ENCODE peak calls at places on chromosomes 13 and 19, in seven cellular contexts. U, A, Z, F, O, L and N are unnamed samples.

GRCh38 chr19:19054939-19055440 is 8.8 kb upstream of the SLC25A42 start:
- DNase-seq in F (no peak), Z (no peak), O (no peak), A (no peak), U (no peak), L (no peak), N (no peak)

GRCh38 chr19:55352746-55353145 is 1.8 kb downstream of the COX6B2 start:
- DNase-seq in A (no peak), O (no peak), L (no peak), U (no peak), Z (no peak), F (no peak), N (no peak)

GRCh38 chr19:18419699-18420460 is 682 bp downstream of the SSBP4 start:
- DNase-seq in L (no peak), A (no peak), F (no peak), Z (peak), U (peak), O (no peak), N (peak)

GRCh38 chr19:7670150-7670784 is 1.4 kb downstream of the RETN start:
- DNase-seq in Z (no peak), U (no peak), F (no peak), L (no peak), O (peak), A (no peak), N (no peak)

GRCh38 chr19:16068696-16069259 is 7.5 kb upstream of the TPM4 start:
- DNase-seq in O (no peak), L (no peak), U (no peak), F (no peak), Z (no peak), A (no peak), N (no peak)

GRCh38 chr19:16888629-16889371 is at the start of gene F2RL3:
- DNase-seq in Z (peak), O (peak), L (peak), A (peak), F (peak), U (peak), N (no peak)

GRCh38 chr13:98919566-98919965 is 58.3 kb downstream of the DOCK9 start:
- DNase-seq in U (no peak), F (no peak), L (no peak), Z (no peak), O (no peak), A (peak), N (no peak)

GRCh38 chr19:40420766-40421467 is 4.9 kb downstream of the SERTAD1 start:
- DNase-seq in U (peak), A (peak), F (peak), Z (peak), L (peak), O (peak), N (peak)

DNA sequence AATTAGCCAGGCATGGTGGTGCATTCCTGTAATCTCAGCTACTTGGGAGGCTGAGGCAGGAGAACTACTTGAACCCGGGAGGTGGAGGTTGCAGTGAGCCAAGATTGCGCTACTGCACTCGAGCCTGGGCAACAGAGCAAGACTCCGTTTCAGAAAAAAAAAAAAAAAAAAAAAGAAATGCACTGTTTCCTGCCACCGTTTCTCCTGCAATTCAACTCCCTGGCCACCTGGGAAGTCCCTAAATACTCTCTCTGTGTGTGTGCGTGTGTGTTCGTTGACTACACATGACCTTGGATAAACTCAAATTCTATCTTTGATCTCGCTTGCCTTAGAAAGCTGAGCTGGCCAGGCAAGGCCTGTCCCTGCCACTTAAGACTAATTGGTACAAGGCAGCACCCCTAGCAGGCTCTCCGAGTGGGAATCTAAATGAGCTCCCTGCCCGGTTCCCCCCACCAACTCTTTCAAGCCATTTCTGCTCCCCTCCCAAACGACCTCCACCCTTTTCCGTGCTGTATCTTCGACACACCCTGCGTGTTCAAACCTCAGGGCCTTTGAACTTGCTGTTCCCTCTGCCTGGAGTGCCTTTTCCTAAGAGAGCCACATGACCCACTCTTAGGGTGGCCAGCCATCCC is 5.2 kb upstream of the BCAT2 start:
- DNase-seq in F (no peak), U (no peak), A (peak), O (peak), L (no peak), Z (no peak), N (no peak)
- TF ChIP-seq CTCF in F (no peak), U (no peak), A (no peak), O (no peak), L (no peak), Z (peak), N (peak)

GRCh38 chr13:27534976-27535370 is 84.6 kb upstream of the MTIF3 start:
- DNase-seq in O (no peak), U (no peak), L (no peak), F (no peak), Z (no peak), A (peak), N (no peak)

GRCh38 chr13:27534108-27534975 is 84.0 kb upstream of the MTIF3 start:
- DNase-seq in Z (no peak), F (no peak), U (peak), A (no peak), L (no peak), O (no peak), N (no peak)

GRCh38 chr13:27535546-27535945 is 84.8 kb downstream of the LNX2 start:
- DNase-seq in L (no peak), F (no peak), Z (no peak), O (no peak), U (no peak), A (no peak), N (no peak)

GRCh38 chr13:27536361-27537101 is 83.8 kb downstream of the LNX2 start:
- DNase-seq in L (peak), A (no peak), O (no peak), Z (no peak), U (no peak), F (no peak), N (no peak)

GRCh38 chr13:27533155-27533643 is 82.8 kb upstream of the MTIF3 start:
- DNase-seq in L (peak), F (peak), A (peak), Z (peak), U (peak), O (peak), N (peak)
- TF ChIP-seq CTCF in L (peak), F (peak), A (peak), Z (peak), U (peak), O (peak), N (peak)

GRCh38 chr13:24148414-24149305 is 11.9 kb upstream of the SPATA13 start:
- DNase-seq in O (no peak), U (peak), F (peak), Z (peak), L (peak), A (peak), N (no peak)
- TF ChIP-seq CTCF in O (no peak), U (no peak), F (no peak), Z (no peak), L (no peak), A (no peak), N (no peak)

DNA sequence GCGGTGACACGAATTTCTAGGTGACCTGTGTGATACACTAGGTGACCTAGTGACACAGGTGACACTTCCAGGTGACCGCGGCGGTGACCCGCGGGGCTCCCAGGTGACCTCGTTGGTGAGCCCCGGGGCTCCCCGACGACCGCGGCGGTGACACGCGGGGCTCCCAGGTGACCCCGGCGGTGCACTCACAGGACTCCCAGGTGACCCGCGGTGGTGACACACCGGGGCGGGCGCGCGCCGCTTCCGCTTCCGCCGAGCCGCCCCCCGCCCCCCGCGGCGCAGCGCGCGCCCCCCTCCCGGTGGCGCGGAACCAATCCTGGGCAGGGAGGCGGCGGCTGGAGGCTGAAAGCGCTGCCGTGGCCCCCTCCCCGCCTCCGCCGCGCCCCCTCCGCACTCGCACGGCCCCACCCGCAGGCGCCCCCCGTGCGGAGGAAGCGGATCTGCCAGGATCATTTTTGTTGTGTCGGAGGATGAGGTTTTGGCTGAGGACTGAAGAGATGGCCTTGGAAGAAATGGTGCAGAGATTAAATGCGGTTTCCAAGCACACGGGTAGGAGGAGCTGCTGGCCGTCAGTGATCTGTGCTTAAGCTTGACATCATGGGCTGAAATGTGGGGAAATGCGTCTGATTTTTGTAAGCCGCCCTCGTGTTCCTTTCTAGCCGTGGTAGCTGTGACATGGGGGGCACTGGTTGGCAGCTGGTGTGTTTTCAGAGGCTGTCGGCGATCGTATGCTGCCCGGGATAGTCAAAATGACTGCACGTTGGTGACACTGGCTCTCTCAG is at the start of gene MCF2L:
- DNase-seq in F (peak), U (peak), O (peak), L (peak), A (peak), Z (no peak), N (no peak)
- TF ChIP-seq CTCF in F (peak), U (no peak), O (peak), L (no peak), A (no peak), Z (no peak), N (peak)

GRCh38 chr19:42831221-42832019 is 48.1 kb downstream of the PSG1 start:
- DNase-seq in L (no peak), U (no peak), Z (no peak), O (no peak), A (no peak), F (no peak), N (no peak)
- TF ChIP-seq CTCF in L (no peak), U (no peak), Z (no peak), O (no peak), A (no peak), F (no peak), N (no peak)

DNA sequence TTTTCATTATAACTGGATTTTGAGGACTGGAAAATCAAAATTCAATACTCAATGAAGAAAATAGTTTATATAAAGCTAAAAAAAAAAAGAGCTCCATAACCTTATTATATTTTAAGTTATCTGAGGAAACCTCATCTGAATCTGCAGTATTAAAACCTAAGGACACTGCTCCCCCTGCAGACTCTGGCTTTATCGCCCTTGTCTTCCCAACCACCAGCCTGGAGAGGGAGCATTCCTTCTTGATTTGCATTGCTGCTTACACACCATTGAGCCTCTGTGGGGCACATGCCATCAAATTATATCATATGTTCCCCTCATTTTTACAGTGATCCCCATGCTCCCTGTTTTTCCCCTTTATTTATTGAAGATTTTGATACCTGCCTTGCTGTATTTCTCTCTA is 871.4 kb upstream of the GPC6 start:
- DNase-seq in U (peak), A (peak), L (no peak), F (peak), O (peak), Z (no peak), N (no peak)
- TF ChIP-seq CTCF in U (no peak), A (peak), L (peak), F (peak), O (peak), Z (no peak), N (peak)

GRCh38 chr13:75482820-75483079 is 781 bp upstream of the TBC1D4 start:
- DNase-seq in F (no peak), U (no peak), Z (no peak), O (no peak), A (no peak), L (no peak), N (no peak)
- TF ChIP-seq CTCF in F (no peak), U (no peak), Z (no peak), O (no peak), A (no peak), L (no peak), N (no peak)

DNA sequence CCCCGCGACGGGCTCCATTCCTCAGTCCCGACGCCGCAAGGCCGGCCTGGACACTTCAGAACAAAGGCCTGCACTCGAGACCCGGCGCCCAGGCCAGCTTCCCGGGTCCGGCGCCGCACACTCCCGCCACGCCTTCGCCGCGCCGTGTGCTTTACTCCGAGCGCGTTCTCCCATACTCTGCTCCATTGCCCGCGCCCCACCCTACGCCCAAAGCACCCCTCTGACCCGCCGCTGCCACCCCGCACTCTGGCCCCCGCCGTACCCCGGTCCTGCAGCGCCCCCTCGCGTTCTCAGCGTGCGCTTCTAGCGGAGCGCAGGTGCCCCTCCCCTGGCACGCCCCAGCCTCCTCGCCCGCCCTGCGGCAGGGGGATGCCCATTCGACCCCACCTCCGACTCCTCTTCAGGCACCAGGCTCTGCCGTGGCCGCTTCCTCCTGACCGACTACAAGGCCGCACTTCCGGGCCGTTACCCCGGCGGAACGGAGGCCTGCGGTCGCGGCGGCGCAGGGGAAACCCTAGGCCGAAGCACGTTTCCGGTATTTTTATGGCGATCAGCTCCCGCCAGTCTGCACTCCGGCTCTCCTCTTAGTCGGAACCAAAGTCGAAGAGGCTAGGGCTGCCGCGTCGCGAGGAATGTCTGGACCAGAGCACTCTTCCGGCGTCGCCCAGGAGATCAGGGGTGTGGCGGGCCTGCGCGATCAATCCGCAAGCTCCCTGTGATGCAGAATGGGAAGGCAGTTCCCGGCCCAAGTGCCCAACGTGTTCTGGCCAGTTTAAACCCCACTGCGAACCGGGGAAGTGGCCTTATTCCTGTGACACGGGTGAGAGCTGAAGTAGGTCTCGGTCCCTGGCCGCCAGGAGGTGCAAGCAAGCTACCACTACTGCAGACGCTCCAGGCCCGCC is at the start of gene ZBTB45:
- DNase-seq in F (peak), L (peak), Z (peak), A (peak), U (peak), O (peak), N (peak)
- TF ChIP-seq CTCF in F (peak), L (peak), Z (peak), A (peak), U (peak), O (peak), N (peak)

DNA sequence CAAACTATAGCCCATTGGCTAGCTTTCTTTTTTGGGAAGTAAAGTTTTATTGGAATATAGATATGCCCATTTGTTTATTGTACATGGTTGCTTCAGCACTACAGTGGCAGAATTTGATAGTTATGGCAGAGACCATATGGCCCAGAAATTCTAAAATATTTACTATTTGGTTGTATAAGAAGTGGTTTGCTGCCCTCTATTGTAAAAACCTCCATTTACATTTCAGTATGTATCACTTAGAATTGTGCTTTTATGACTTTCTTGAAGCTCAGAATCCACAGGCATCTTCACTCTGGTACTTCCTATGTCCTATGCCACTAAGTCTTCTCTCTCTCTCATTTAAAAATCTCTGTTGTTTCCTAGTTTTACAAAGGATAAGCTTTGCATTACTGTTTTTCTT is 37.7 kb downstream of the DLEU7 start:
- DNase-seq in Z (no peak), A (peak), F (peak), O (no peak), L (no peak), U (no peak), N (no peak)
- TF ChIP-seq CTCF in Z (no peak), A (no peak), F (peak), O (peak), L (no peak), U (no peak), N (no peak)

DNA sequence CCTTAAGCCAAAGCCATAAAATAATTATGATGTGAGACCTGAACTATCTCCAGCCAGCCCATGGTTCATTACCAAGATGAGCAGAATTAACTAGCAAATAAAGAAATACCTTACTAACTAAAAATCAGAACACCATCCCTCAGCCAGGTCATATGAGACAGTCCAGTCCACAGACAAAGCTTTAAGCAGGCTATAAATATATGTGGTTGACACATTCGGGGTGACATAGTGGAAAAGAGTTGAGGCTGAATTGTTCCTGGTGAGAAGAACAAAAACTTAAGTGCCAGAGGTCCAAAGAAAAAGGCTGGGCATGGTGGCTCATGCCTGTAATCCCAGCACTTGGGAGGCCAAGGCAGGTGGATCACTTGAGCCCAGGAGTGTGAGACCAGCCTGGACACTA is 30.9 kb downstream of the ENOX1 start:
- DNase-seq in O (no peak), L (no peak), A (no peak), F (no peak), U (no peak), Z (no peak), N (no peak)
- TF ChIP-seq CTCF in O (no peak), L (no peak), A (no peak), F (no peak), U (no peak), Z (no peak), N (no peak)